ENCODE peak calls at places on chromosome 22, in four cellular contexts. P is activated CD8-positive, alpha-beta T cell treated with anti-CD3 and anti-CD28 coated beads, Interleukin-2, amount 10 ng/mL, durations not matched to agents 7 days and 5 days; G is suprapubic skin; E is NCI-H446. I is an unnamed sample.

GRCh38 chr22:41731609-41732008 is 32.3 kb downstream of the MEI1 start:
- DNase-seq in P (no peak), G (no peak), E (no peak), I (no peak)

GRCh38 chr22:45832959-45833580 is 143.9 kb downstream of the WNT7B start:
- DNase-seq in E (no peak), G (no peak), P (no peak), I (no peak)

GRCh38 chr22:22770280-22770871 is 117.2 kb upstream of the IGLL5 start:
- DNase-seq in P (peak), E (no peak), G (no peak), I (peak)

GRCh38 chr22:41915035-41915782 is at the start of gene SHISA8:
- DNase-seq in P (peak), G (no peak), E (no peak), I (no peak)

GRCh38 chr22:39906207-39906606 is 5.3 kb downstream of the GRAP2 start:
- DNase-seq in P (no peak), E (no peak), G (no peak), I (no peak)

GRCh38 chr22:32602154-32602553 is 127.5 kb downstream of the FBXO7 start:
- DNase-seq in P (no peak), G (no peak), E (no peak), I (no peak)

GRCh38 chr22:49883294-49883640 is 29.6 kb downstream of the ZBED4 start:
- DNase-seq in E (no peak), G (no peak), P (no peak), I (no peak)

GRCh38 chr22:24191381-24191841 is 10.1 kb downstream of the SUSD2 start:
- DNase-seq in G (no peak), P (no peak), E (no peak), I (no peak)

I was measured in coronary artery.